ENCODE peak calls at places on chromosomes 11 and 22, in five cellular contexts. F is osteocyte, T is brain microvascular endothelial cell, N is body of pancreas, R is fibroblast of lung. J is an unnamed sample.

GRCh38 chr11:84847842-84848241 is 779.3 kb downstream of the DLG2 start:
- DNase-seq in T (no peak), R (no peak), N (no peak), F (no peak), J (no peak)

GRCh38 chr11:122103366-122103765 is 12.6 kb downstream of the BLID start:
- DNase-seq in F (no peak), R (peak), N (no peak), T (no peak), J (no peak)

GRCh38 chr11:74686792-74687191 is 44.4 kb downstream of the CHRDL2 start:
- DNase-seq in R (peak), F (no peak), N (no peak), T (peak), J (no peak)

GRCh38 chr22:32204211-32204855 is 540 bp downstream of the RFPL2 start:
- DNase-seq in R (no peak), T (no peak), N (peak), F (no peak), J (no peak)

GRCh38 chr22:40289991-40290459 is 56.3 kb upstream of the ADSL start:
- DNase-seq in N (no peak), R (peak), F (no peak), T (peak), J (no peak)

GRCh38 chr22:38214248-38215056 is 12.7 kb downstream of the MAFF start:
- DNase-seq in N (peak), F (no peak), R (peak), T (no peak), J (no peak)

GRCh38 chr22:19229600-19229999 is 51.1 kb upstream of the SLC25A1 start:
- DNase-seq in R (no peak), F (no peak), T (no peak), N (no peak), J (no peak)

GRCh38 chr22:44396021-44396726 is 83.4 kb upstream of the SHISAL1 start:
- DNase-seq in F (peak), R (no peak), N (peak), T (no peak), J (no peak)

GRCh38 chr11:12274056-12274455 is 103.3 kb upstream of the PARVA start:
- DNase-seq in R (no peak), N (peak), F (no peak), T (no peak), J (no peak)

GRCh38 chr11:17443000-17443399 is 33.6 kb downstream of the ABCC8 start:
- DNase-seq in F (no peak), R (no peak), T (no peak), N (no peak), J (no peak)

GRCh38 chr22:30514252-30514651 is 8.8 kb upstream of the SEC14L4 start:
- DNase-seq in N (no peak), F (no peak), T (no peak), R (no peak), J (no peak)

GRCh38 chr11:75786101-75786736 is 17.6 kb downstream of the DGAT2 start:
- DNase-seq in F (no peak), R (no peak), N (peak), T (no peak), J (no peak)

GRCh38 chr11:12287374-12288211 is 89.8 kb upstream of the PARVA start:
- DNase-seq in N (peak), R (peak), T (peak), F (peak), J (peak)

GRCh38 chr11:11075515-11076171 is 217.8 kb upstream of the ZBED5 start:
- DNase-seq in N (no peak), F (no peak), T (no peak), R (no peak), J (no peak)

GRCh38 chr11:11076276-11076675 is 218.4 kb upstream of the ZBED5 start:
- DNase-seq in N (no peak), R (no peak), T (no peak), F (no peak), J (no peak)

GRCh38 chr11:11076879-11077278 is 219.0 kb upstream of the ZBED5 start:
- DNase-seq in N (no peak), T (no peak), F (no peak), R (no peak), J (no peak)

GRCh38 chr11:11077898-11078297 is 220.0 kb upstream of the ZBED5 start:
- DNase-seq in F (no peak), T (no peak), R (no peak), N (no peak), J (no peak)

GRCh38 chr11:11078344-11078743 is 220.5 kb upstream of the ZBED5 start:
- DNase-seq in T (peak), F (no peak), R (no peak), N (no peak), J (peak)
- TF ChIP-seq CTCF in T (peak), F (peak), R (peak), N (no peak), J (peak)

DNA sequence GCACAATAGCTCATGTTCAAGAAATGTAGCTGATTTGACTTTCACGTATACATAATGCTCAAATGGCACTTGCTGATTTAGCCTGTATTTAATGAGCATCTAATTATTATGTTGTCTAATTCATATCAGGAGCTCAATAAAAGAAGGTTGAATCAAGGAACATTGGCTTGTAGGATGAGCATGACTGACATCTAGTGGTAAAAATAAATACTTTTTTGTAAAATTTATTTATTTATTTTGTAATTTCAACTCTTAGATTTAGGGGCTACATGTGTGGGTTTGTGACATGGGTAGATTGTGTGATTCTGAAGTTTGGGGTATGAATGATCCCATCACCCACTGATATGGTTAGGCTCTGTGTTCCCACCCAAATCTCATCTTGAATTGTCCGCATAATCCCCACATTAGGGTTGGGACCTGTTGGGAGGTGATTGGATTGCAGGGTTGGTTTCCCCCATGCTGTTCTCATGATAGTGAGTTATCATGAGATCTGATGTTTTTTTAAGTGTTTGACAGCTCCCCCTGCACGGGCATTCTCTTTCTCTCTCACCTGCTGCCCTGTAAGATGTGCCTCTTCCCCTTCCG is 1.7 kb upstream of the OR52E5 start:
- DNase-seq in F (no peak), T (no peak), R (peak), N (no peak), J (no peak)
- TF ChIP-seq CTCF in F (peak), T (peak), R (peak), N (peak), J (peak)

GRCh38 chr11:13606701-13607100 is 61.8 kb upstream of the FAR1 start:
- DNase-seq in N (no peak), R (no peak), F (no peak), T (no peak), J (no peak)

GRCh38 chr11:13603661-13604060 is 64.8 kb upstream of the FAR1 start:
- DNase-seq in R (no peak), N (no peak), F (no peak), T (no peak), J (no peak)

DNA sequence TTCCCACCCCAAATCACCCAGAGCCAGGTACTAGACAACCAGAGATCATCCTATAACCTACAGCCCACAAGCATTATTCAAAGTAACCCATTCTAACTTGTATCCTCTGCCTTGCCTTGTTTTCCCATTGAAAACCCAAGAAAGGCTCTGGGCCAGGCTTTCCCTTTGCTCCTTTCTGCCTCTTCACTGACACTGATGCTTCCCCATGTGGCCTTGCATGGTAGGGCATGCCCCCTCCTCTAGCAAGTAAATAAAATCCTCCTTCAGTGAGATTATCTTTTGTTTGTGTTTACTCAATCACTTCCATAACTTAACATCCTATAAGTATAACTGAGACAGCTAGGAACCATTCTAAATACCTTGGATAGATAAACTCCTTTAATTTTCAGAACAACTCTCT is 65.6 kb upstream of the FAR1 start:
- DNase-seq in T (no peak), R (no peak), N (no peak), F (no peak), J (no peak)
- TF ChIP-seq CTCF in T (no peak), R (no peak), N (no peak), F (no peak), J (no peak)

DNA sequence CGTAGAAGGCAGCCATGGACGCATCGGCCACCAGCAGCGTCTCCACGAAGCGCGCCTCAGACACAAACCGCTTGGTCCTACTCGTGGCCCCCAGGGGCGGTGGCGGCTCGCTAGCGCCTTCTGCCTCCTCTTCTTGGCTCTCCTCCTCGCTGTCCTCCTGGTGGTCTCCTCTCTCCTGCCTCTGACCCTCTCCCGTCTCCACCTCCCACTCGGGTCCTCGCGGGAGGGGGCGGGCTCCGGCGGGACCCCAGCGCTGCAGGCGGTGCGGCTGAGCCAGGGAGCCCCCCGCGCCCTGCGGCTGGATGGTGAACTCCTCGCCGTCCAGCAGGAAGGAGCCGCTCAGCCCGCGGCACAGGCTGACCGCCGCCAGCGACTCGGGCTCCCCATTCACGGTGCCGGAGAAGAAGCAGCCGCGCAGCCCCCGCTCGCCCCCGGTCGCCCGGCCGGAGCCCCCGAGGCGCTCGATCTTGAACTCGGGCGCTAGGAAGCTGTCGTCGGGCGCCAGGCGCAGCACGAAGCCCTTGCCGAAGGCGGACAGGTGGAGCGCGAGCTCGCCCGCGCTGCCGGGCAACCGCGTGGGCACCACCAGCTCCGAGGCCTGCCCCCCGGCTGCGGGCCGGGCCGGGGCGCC is 713 bp downstream of the ADAMTS8 start:
- DNase-seq in R (no peak), N (no peak), T (no peak), F (no peak), J (no peak)
- TF ChIP-seq CTCF in R (peak), N (no peak), T (peak), F (peak), J (peak)

DNA sequence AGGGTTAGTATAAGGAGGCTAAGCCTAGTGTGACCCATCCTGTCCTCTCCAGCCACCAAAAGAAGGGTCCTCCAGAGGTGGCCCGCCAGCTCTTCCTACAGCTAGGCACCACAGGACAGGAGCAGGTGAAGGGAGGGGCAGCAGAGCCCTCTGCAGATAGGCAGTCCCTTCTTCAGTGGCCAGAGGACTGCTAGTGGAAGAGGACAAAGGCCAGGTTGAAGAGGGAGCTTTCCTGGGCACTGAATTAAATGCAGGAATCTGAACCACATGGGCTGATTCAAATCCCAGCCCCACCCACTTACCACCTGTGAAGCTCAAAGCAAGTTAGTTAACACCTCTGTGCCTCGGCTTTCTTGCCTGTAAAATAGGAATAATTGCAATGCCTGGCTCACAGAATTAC is 409.5 kb downstream of the NXPE2 start:
- DNase-seq in F (no peak), N (no peak), R (no peak), T (no peak), J (no peak)
- TF ChIP-seq CTCF in F (no peak), N (no peak), R (no peak), T (no peak), J (no peak)

J was measured in AG09319.